ENCODE peak calls at places on chromosomes 3 and 15, in eight cellular contexts. V is psoas muscle, N is heart left ventricle, A is pancreas, T is brain microvascular endothelial cell, R is body of pancreas, U is OCI-LY7, C is left ventricle myocardium inferior. L is an unnamed sample.

GRCh38 chr3:60555704-60556340 is 695.4 kb downstream of the FHIT start:
- DNase-seq in V (no peak), N (no peak), A (no peak), T (peak), R (no peak), U (peak), C (no peak), L (no peak)

GRCh38 chr3:151558621-151559020 is 97.8 kb upstream of the IGSF10 start:
- DNase-seq in V (no peak), N (no peak), A (no peak), T (no peak), R (no peak), U (no peak), C (no peak), L (no peak)

GRCh38 chr15:82530606-82531379 is 9.5 kb downstream of the RPS17 start:
- DNase-seq in V (peak), N (peak), A (peak), T (peak), R (peak), U (peak), C (peak), L (peak)

GRCh38 chr3:125004196-125004595 is 51.6 kb downstream of the HEG1 start:
- DNase-seq in V (no peak), N (no peak), A (no peak), T (no peak), R (no peak), U (no peak), C (no peak), L (no peak)

GRCh38 chr3:39260957-39261356 is 18.9 kb downstream of the CX3CR1 start:
- DNase-seq in V (peak), N (peak), A (peak), T (peak), R (peak), U (peak), C (peak), L (peak)

GRCh38 chr3:119173325-119173724 is at the start of gene UPK1B:
- DNase-seq in V (no peak), N (no peak), A (no peak), T (no peak), R (no peak), U (no peak), C (no peak), L (no peak)

GRCh38 chr15:92120082-92120481 is 266.6 kb downstream of the SLCO3A1 start:
- DNase-seq in V (no peak), N (no peak), A (no peak), T (no peak), R (no peak), U (no peak), C (no peak), L (no peak)

GRCh38 chr3:64054488-64054887 is 31.2 kb upstream of the PSMD6 start:
- DNase-seq in V (no peak), N (no peak), A (no peak), T (no peak), R (no peak), U (no peak), C (no peak), L (no peak)

GRCh38 chr3:23325466-23326065 is 122.4 kb downstream of the UBE2E2 start:
- DNase-seq in V (no peak), N (no peak), A (no peak), T (no peak), R (no peak), U (peak), C (no peak), L (no peak)

GRCh38 chr15:31372635-31373091 is 46.0 kb downstream of the KLF13 start:
- DNase-seq in V (peak), N (peak), A (no peak), T (peak), R (peak), U (no peak), C (peak), L (peak)

GRCh38 chr15:85795669-85796305 is 1.1 kb upstream of the KLHL25 start:
- DNase-seq in V (no peak), N (no peak), A (no peak), T (no peak), R (no peak), U (no peak), C (no peak), L (no peak)

GRCh38 chr3:156630081-156630772 is 44.2 kb upstream of the TIPARP start:
- DNase-seq in V (no peak), N (no peak), A (no peak), T (no peak), R (no peak), U (no peak), C (no peak), L (no peak)

GRCh38 chr3:39531681-39532080 is 64.2 kb downstream of the MOBP start:
- DNase-seq in V (no peak), N (no peak), A (no peak), T (peak), R (no peak), U (no peak), C (no peak), L (no peak)

GRCh38 chr3:37554364-37554763 is 307.3 kb upstream of the CTDSPL start:
- DNase-seq in V (no peak), N (no peak), A (no peak), T (no peak), R (no peak), U (no peak), C (no peak), L (no peak)

GRCh38 chr15:88630141-88630721 is 8.6 kb upstream of the ISG20 start:
- DNase-seq in V (no peak), N (no peak), A (no peak), T (no peak), R (peak), U (no peak), C (no peak), L (no peak)

GRCh38 chr3:50177346-50177745 is 14.1 kb upstream of the GNAT1 start:
- DNase-seq in V (peak), N (no peak), A (peak), T (no peak), R (peak), U (no peak), C (no peak), L (no peak)

GRCh38 chr15:85745525-85745924 is 49.2 kb downstream of the KLHL25 start:
- DNase-seq in V (peak), N (no peak), A (no peak), T (no peak), R (no peak), U (no peak), C (no peak), L (no peak)

GRCh38 chr15:68023307-68024101 is 30.6 kb upstream of the PIAS1 start:
- DNase-seq in V (no peak), N (no peak), A (no peak), T (no peak), R (no peak), U (no peak), C (no peak), L (no peak)

GRCh38 chr3:2810723-2811122 is 299.5 kb downstream of the IL5RA start:
- DNase-seq in V (no peak), N (no peak), A (no peak), T (no peak), R (no peak), U (no peak), C (no peak), L (no peak)

GRCh38 chr3:11556851-11557644 is 86.7 kb downstream of the VGLL4 start:
- DNase-seq in V (peak), N (peak), A (no peak), T (peak), R (no peak), U (no peak), C (peak), L (no peak)

GRCh38 chr3:186097663-186098451 is 11.0 kb downstream of the ETV5 start:
- DNase-seq in V (peak), N (peak), A (peak), T (peak), R (peak), U (no peak), C (peak), L (peak)

GRCh38 chr3:123791898-123792297 is 92.2 kb downstream of the MYLK start:
- DNase-seq in V (no peak), N (no peak), A (no peak), T (no peak), R (no peak), U (no peak), C (no peak), L (no peak)

GRCh38 chr3:159632124-159632523 is 356.5 kb upstream of the IL12A start:
- DNase-seq in V (no peak), N (no peak), A (no peak), T (no peak), R (no peak), U (no peak), C (no peak), L (no peak)

GRCh38 chr15:63015618-63016017 is 26.9 kb upstream of the TPM1 start:
- DNase-seq in V (peak), N (no peak), A (peak), T (peak), R (peak), U (no peak), C (no peak), L (no peak)

GRCh38 chr3:34351857-34352545 is 553.6 kb downstream of the PDCD6IP start:
- DNase-seq in V (no peak), N (no peak), A (no peak), T (no peak), R (no peak), U (no peak), C (no peak), L (no peak)

DNA sequence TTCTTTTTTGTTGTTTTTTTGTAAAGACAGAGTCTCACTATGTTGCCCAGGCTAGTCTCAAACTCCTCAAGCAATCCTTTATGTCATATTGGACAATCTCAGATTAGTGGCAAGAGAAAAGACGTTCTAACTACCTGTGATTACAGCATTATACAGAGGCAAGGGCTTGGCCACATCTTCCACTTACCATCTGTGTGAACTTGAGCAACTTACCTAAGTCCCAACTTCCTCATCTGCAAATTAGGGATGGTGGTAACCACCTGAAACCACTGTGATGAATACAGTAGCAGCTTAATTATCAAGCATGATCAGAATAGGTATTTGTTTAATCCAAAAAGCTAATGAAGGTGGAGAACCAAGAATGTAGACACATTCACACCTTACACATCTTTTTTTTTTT is 16.1 kb downstream of the LRRC2 start:
- DNase-seq in V (no peak), N (no peak), A (no peak), T (no peak), R (no peak), U (peak), C (no peak), L (no peak)
- H3K27ac ChIP-seq in V (peak), N (no peak), A (no peak), T (no peak), R (no peak), U (peak), C (no peak), L (no peak)

GRCh38 chr3:177359601-177360357 is 162.5 kb upstream of the TBL1XR1 start:
- DNase-seq in V (peak), N (peak), A (peak), T (peak), R (peak), U (peak), C (peak), L (peak)
- TF ChIP-seq CTCF in V (no peak), N (no peak), A (no peak), T (no peak), R (no peak), U (peak), C (no peak), L (peak)

GRCh38 chr3:51477360-51477711 is 22.5 kb downstream of the DCAF1 start:
- DNase-seq in V (no peak), N (no peak), A (no peak), T (no peak), R (no peak), U (no peak), C (no peak), L (peak)
- H3K27ac ChIP-seq in V (no peak), N (no peak), A (no peak), T (no peak), R (no peak), U (no peak), C (no peak), L (peak)

DNA sequence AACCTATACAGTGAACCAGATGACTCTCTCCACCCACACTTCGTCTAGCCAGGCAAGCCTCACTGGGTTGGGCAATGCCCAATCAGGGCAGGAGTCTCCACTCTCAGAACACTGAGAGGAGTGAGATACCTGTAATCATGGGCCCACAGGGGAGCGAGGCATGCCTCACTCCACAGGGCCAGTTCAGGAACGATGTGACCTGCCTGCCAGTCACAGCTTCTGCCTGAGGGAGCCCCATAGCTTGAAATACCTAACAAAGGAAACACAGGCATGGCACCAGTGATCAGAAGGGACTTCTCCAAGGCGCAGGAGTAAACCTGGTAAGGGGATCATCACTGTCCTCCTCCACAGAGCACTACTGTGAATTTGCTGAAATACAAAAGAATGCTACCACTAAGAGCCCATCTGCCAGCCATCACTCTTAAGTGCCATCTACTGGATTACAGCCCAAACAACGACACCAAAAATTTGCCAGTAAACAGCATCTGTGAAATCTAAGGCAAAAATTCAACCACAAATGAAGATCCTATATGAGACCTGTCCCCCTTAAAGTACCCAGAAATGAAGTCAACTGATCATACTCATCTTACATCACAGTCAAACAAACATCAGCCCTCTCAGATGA is 689.9 kb upstream of the SEMA6D start:
- DNase-seq in V (no peak), N (no peak), A (no peak), T (no peak), R (no peak), U (no peak), C (no peak), L (no peak)
- TF ChIP-seq CTCF in V (no peak), N (no peak), A (no peak), T (no peak), R (no peak), U (peak), C (no peak), L (no peak)

GRCh38 chr15:52326758-52327157 is 31.2 kb upstream of the MYO5C start:
- DNase-seq in V (no peak), N (no peak), A (no peak), T (no peak), R (no peak), U (no peak), C (no peak), L (no peak)

GRCh38 chr15:52331490-52332240 is 36.1 kb upstream of the MYO5C start:
- DNase-seq in V (no peak), N (no peak), A (no peak), T (peak), R (peak), U (peak), C (no peak), L (no peak)

GRCh38 chr15:52329980-52330379 is 34.4 kb upstream of the MYO5C start:
- DNase-seq in V (no peak), N (no peak), A (no peak), T (no peak), R (no peak), U (no peak), C (no peak), L (no peak)

GRCh38 chr15:52329150-52329549 is 33.5 kb upstream of the MYO5C start:
- DNase-seq in V (no peak), N (no peak), A (no peak), T (no peak), R (no peak), U (no peak), C (no peak), L (no peak)

GRCh38 chr15:52328680-52329079 is 33.1 kb upstream of the MYO5C start:
- DNase-seq in V (no peak), N (no peak), A (no peak), T (no peak), R (no peak), U (no peak), C (no peak), L (no peak)
- H3K27ac ChIP-seq in V (no peak), N (no peak), A (no peak), T (no peak), R (peak), U (no peak), C (no peak), L (peak)

DNA sequence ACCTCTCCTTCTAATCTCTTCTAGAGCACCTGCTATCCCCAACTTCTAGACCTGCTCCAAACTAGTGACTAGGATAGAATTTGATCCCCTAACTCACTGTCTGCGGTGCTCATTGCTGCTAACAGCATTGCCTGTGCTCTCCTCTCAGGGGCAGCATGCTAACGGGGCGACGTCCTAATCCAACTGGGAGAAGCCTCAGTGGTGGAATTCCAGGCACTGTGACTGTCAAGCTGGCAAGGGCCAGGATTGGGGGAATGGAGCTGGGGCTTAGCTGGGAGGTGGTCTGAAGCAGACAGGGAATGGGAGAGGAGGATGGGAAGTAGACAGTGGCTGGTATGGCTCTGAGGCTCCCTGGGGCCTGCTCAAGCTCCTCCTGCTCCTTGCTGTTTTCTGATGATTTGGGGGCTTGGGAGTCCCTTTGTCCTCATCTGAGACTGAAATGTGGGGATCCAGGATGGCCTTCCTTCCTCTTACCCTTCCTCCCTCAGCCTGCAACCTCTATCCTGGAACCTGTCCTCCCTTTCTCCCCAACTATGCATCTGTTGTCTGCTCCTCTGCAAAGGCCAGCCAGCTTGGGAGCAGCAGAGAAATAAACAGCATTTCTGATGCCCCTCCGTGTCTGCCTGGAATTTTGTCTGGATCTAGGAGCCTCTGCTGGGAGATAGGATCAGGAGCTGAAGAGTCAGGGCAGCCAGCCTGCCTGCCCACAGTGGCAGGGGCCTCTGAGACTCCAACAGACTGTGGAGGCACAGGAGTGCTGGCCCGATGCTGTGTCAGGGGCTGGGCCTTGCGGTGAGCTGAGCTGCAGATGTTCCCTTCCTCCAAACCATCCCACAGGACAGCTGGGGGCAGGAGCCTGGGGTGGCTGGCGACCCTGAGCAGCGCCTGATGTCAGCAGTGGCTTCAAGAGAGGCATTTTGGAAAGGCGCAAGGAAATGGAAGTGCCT is 3.0 kb downstream of the ISLR start:
- DNase-seq in V (no peak), N (peak), A (no peak), T (no peak), R (no peak), U (no peak), C (peak), L (no peak)
- TF ChIP-seq CTCF in V (no peak), N (no peak), A (no peak), T (no peak), R (no peak), U (no peak), C (no peak), L (no peak)

GRCh38 chr3:168273917-168274316 is 178.2 kb upstream of the GOLIM4 start:
- DNase-seq in V (no peak), N (no peak), A (no peak), T (no peak), R (no peak), U (no peak), C (no peak), L (no peak)
- H3K27ac ChIP-seq in V (no peak), N (no peak), A (no peak), T (no peak), R (no peak), U (no peak), C (no peak), L (no peak)

L was measured in thyroid gland.